ENCODE peak calls at places on chromosomes 12 and 14, in seven cellular contexts. One of them, this sample, is unnamed.

GRCh38 chr12:2976581-2976996 is 17.4 kb downstream of the TEAD4 start:
- DNase-seq in nucleus accumbens: no peak
- DNase-seq in choroid plexus epithelial cell: no peak
- DNase-seq in Daoy: no peak
- DNase-seq in esophagus muscularis mucosa: no peak
- DNase-seq in 8988T: no peak
- DNase-seq in T-helper 1 cell: no peak
- DNase-seq in this sample: no peak

GRCh38 chr12:107384645-107385044 is 291.3 kb upstream of the CRY1 start:
- DNase-seq in 8988T: no peak
- DNase-seq in nucleus accumbens: no peak
- DNase-seq in esophagus muscularis mucosa: no peak
- DNase-seq in Daoy: no peak
- DNase-seq in T-helper 1 cell: no peak
- DNase-seq in choroid plexus epithelial cell: no peak
- DNase-seq in this sample: no peak

GRCh38 chr14:50943261-50943942 is 881 bp downstream of the PYGL start:
- DNase-seq in esophagus muscularis mucosa: no peak
- DNase-seq in T-helper 1 cell: no peak
- DNase-seq in nucleus accumbens: no peak
- DNase-seq in Daoy: peak
- DNase-seq in 8988T: peak
- DNase-seq in choroid plexus epithelial cell: no peak
- DNase-seq in this sample: peak

GRCh38 chr12:47816646-47817271 is 2.9 kb downstream of the HDAC7 start:
- DNase-seq in 8988T: no peak
- DNase-seq in choroid plexus epithelial cell: peak
- DNase-seq in esophagus muscularis mucosa: no peak
- DNase-seq in T-helper 1 cell: no peak
- DNase-seq in nucleus accumbens: no peak
- DNase-seq in Daoy: no peak
- DNase-seq in this sample: no peak

GRCh38 chr12:63419119-63419518 is 249.2 kb downstream of the DPY19L2 start:
- DNase-seq in Daoy: peak
- DNase-seq in nucleus accumbens: no peak
- DNase-seq in T-helper 1 cell: no peak
- DNase-seq in esophagus muscularis mucosa: no peak
- DNase-seq in choroid plexus epithelial cell: no peak
- DNase-seq in 8988T: no peak
- DNase-seq in this sample: no peak

GRCh38 chr12:51863921-51864700 is 15.6 kb upstream of the FIGNL2 start:
- DNase-seq in nucleus accumbens: no peak
- DNase-seq in esophagus muscularis mucosa: no peak
- DNase-seq in 8988T: peak
- DNase-seq in choroid plexus epithelial cell: no peak
- DNase-seq in T-helper 1 cell: no peak
- DNase-seq in Daoy: peak
- DNase-seq in this sample: no peak

GRCh38 chr12:14239350-14239934 is 126.0 kb upstream of the ATF7IP start:
- DNase-seq in nucleus accumbens: no peak
- DNase-seq in choroid plexus epithelial cell: peak
- DNase-seq in Daoy: peak
- DNase-seq in esophagus muscularis mucosa: no peak
- DNase-seq in 8988T: no peak
- DNase-seq in T-helper 1 cell: no peak
- DNase-seq in this sample: no peak

GRCh38 chr12:69519871-69520270 is 49.7 kb downstream of the FRS2 start:
- DNase-seq in T-helper 1 cell: no peak
- DNase-seq in nucleus accumbens: no peak
- DNase-seq in choroid plexus epithelial cell: no peak
- DNase-seq in 8988T: no peak
- DNase-seq in esophagus muscularis mucosa: no peak
- DNase-seq in Daoy: no peak
- DNase-seq in this sample: no peak

GRCh38 chr12:79558924-79559469 is 131.8 kb downstream of the PAWR start:
- DNase-seq in choroid plexus epithelial cell: peak
- DNase-seq in nucleus accumbens: no peak
- DNase-seq in Daoy: no peak
- DNase-seq in T-helper 1 cell: no peak
- DNase-seq in esophagus muscularis mucosa: no peak
- DNase-seq in 8988T: no peak
- DNase-seq in this sample: no peak

GRCh38 chr12:52010152-52010622 is 3.4 kb downstream of the TAMALIN start:
- DNase-seq in nucleus accumbens: no peak
- DNase-seq in esophagus muscularis mucosa: no peak
- DNase-seq in choroid plexus epithelial cell: peak
- DNase-seq in Daoy: peak
- DNase-seq in T-helper 1 cell: no peak
- DNase-seq in 8988T: no peak
- DNase-seq in this sample: peak

GRCh38 chr12:52612431-52613290 is 5.7 kb downstream of the KRT73 start:
- DNase-seq in T-helper 1 cell: no peak
- DNase-seq in Daoy: no peak
- DNase-seq in esophagus muscularis mucosa: peak
- DNase-seq in choroid plexus epithelial cell: no peak
- DNase-seq in nucleus accumbens: no peak
- DNase-seq in 8988T: no peak
- DNase-seq in this sample: no peak

GRCh38 chr14:83133986-83134664 is 1600.5 kb upstream of the SEL1L start:
- DNase-seq in 8988T: no peak
- DNase-seq in Daoy: no peak
- DNase-seq in choroid plexus epithelial cell: no peak
- DNase-seq in esophagus muscularis mucosa: no peak
- DNase-seq in nucleus accumbens: no peak
- DNase-seq in T-helper 1 cell: no peak
- DNase-seq in this sample: no peak